ENCODE peak calls at places on chromosomes 13 and 19, in nine cellular contexts. B is CD8-positive, alpha-beta T cell; X is mammary epithelial cell; F is right lobe of liver; C is colonic mucosa; I is CD4-positive, alpha-beta T cell; K is heart right ventricle; A is esophagus squamous epithelium; T is heart left ventricle. W is an unnamed sample.

GRCh38 chr13:114235697-114236096 is 1.0 kb downstream of the CDC16 start:
- DNase-seq in C (no peak), A (no peak), K (no peak), B (no peak), X (no peak), F (no peak), I (no peak), T (no peak), W (no peak)

GRCh38 chr19:1672038-1672768 is 19.8 kb upstream of the TCF3 start:
- DNase-seq in K (peak; percentile 50), C (peak; percentile 41), A (no peak), X (no peak), F (peak; percentile 52), I (peak; percentile 46), T (no peak), B (peak; percentile 78), W (peak; percentile 75)

GRCh38 chr13:113838711-113839201 is 25.1 kb downstream of the GAS6 start:
- DNase-seq in F (peak; percentile 24), A (no peak), X (no peak), B (no peak), K (peak; percentile 24), C (no peak), I (no peak), T (no peak), W (no peak)

GRCh38 chr13:99796175-99796819 is 175.3 kb downstream of the ZIC5 start:
- DNase-seq in C (peak; percentile 38), B (no peak), A (no peak), I (no peak), X (peak; percentile 32), F (no peak), T (no peak), K (no peak), W (peak; percentile 69)

GRCh38 chr19:2145831-2146241 is 5.5 kb downstream of the AP3D1 start:
- DNase-seq in F (no peak), A (no peak), X (no peak), B (no peak), I (no peak), C (no peak), K (no peak), T (no peak), W (no peak)

GRCh38 chr13:94967183-94968039 is 255.1 kb upstream of the SOX21 start:
- DNase-seq in B (no peak), K (no peak), T (no peak), F (peak; percentile 21), C (no peak), X (no peak), A (no peak), I (no peak), W (peak; percentile 66)

GRCh38 chr13:51158923-51159322 is 47.8 kb upstream of the C13orf42 start:
- DNase-seq in C (no peak), B (no peak), T (no peak), F (no peak), A (no peak), X (no peak), I (no peak), K (no peak), W (no peak)

GRCh38 chr13:113631341-113632095 is 26.5 kb downstream of the ATP4B start:
- DNase-seq in K (no peak), C (no peak), A (no peak), B (no peak), I (no peak), F (peak; percentile 8), X (no peak), T (no peak), W (no peak)

GRCh38 chr13:32669030-32669646 is 82.9 kb downstream of the PDS5B start:
- DNase-seq in K (no peak), I (no peak), A (no peak), B (no peak), X (peak; percentile 12), T (no peak), C (no peak), F (no peak), W (peak; percentile 63)

GRCh38 chr19:55640577-55641375 is at the start of gene ZNF580:
- DNase-seq in C (peak; percentile 58), K (peak; percentile 75), F (peak; percentile 68), T (peak; percentile 73), B (peak; percentile 82), X (peak; percentile 74), A (no peak), I (peak; percentile 34), W (peak; percentile 83)

GRCh38 chr19:519449-519865 is 12.1 kb upstream of the CDC34 start:
- DNase-seq in X (no peak), I (no peak), C (no peak), F (no peak), K (no peak), B (no peak), A (no peak), T (no peak), W (no peak)

GRCh38 chr19:18939922-18940775 is 868 bp downstream of the HOMER3 start:
- DNase-seq in K (peak; percentile 39), I (no peak), C (peak; percentile 36), F (peak; percentile 50), X (peak; percentile 65), B (no peak), A (no peak), T (peak; percentile 55), W (peak; percentile 65)

GRCh38 chr13:66795636-66796035 is 434.5 kb downstream of the PCDH9 start:
- DNase-seq in F (no peak), C (no peak), X (no peak), T (no peak), I (no peak), K (no peak), B (no peak), A (no peak), W (no peak)
- TF ChIP-seq CTCF in F (no peak), C (no peak), X (no peak), T (no peak), I (no peak), K (no peak), B (no peak), A (no peak), W (no peak)

DNA sequence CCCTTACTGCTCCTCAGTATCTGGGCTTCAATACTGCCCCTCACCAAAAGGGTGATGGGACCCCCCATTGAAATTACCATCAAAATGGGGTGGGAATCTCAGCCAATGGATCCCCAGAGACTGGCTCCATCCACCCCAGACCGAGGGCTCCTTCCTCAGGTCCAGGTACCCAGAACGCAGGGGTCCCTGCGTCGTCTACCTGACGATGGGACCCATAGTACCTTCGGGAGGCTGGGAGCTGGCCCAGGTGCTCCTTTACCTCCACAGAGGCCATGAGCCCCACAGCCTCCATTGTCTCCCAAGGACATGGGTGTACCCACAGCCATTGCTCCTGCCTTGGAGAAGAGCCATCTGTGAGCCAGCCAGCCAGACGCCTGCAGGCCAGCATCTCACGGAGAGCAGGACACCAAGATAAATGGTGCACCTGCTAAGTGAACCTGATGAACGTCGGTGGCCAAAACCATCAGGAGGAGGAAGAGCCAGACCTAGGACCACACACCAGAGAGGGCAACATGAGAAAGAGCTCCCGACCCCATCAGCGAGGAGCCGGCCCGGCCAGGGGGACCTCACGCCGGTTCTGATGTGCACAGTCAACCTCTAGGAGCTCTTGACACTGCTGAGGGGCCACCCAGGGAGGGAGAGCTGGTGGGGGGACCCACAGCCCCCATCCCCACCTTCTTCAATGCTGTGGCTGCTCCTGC is 156.8 kb upstream of the SOX1 start:
- DNase-seq in K (no peak), X (no peak), T (no peak), I (no peak), A (no peak), C (no peak), B (peak; percentile 41), F (no peak), W (peak; percentile 1)
- H3K9me3 ChIP-seq in K (no peaks in the 10 kb centered on the region), X (peaks cover 47% of the 10 kb centered on the region), T (no peaks in the 10 kb centered on the region), I (no peaks in the 10 kb centered on the region), A (no peaks in the 10 kb centered on the region), C (no peaks in the 10 kb centered on the region), B (no peaks in the 10 kb centered on the region), F (no peaks in the 10 kb centered on the region), W (no peaks in the 10 kb centered on the region)

DNA sequence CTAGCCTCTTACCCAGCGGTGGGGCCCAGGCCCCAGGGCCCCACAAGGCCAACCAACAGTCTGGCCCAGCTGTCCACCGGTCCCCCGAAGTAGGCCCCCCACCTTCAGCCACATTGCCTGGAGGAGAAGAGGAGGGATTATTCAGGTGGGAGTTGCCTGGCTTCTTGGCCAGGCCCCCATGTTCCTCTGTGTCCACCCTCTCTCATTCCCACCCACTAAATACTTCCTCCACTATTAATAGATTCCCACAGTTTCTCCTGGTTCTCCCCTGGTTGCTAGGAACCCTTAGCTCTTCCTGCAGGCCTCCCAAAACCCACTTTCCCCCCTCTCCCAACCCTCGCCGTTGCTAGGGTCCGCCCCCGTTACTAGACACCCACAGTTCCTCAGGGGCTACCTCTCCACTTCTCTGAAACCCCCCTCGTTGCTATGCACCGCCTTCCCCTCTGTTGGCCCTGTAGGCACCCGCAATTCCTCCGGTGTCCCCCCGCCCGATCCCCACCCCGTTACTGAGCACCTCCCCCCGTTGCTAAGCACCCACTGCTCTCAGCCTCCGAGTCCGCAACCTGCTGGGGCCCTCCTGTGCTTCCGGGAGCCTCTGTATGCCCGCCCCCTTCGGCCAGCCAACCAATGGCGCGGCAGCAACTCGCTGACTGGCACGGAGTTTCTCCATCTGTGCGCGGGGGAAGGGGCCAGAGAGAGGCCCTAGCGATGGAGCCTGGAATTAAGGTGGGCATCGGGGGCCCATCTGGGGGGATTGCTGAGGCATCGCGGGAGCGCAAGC is 2.0 kb downstream of the COQ8B start:
- DNase-seq in A (peak; percentile 70), C (peak; percentile 97), F (peak; percentile 94), B (peak; percentile 94), T (peak; percentile 96), K (peak; percentile 94), X (peak; percentile 89), I (peak; percentile 86), W (peak; percentile 97)
- TF ChIP-seq CTCF in A (no peak), C (no peak), F (no peak), B (no peak), T (no peak), K (no peak), X (no peak), I (no peak), W (no peak)

DNA sequence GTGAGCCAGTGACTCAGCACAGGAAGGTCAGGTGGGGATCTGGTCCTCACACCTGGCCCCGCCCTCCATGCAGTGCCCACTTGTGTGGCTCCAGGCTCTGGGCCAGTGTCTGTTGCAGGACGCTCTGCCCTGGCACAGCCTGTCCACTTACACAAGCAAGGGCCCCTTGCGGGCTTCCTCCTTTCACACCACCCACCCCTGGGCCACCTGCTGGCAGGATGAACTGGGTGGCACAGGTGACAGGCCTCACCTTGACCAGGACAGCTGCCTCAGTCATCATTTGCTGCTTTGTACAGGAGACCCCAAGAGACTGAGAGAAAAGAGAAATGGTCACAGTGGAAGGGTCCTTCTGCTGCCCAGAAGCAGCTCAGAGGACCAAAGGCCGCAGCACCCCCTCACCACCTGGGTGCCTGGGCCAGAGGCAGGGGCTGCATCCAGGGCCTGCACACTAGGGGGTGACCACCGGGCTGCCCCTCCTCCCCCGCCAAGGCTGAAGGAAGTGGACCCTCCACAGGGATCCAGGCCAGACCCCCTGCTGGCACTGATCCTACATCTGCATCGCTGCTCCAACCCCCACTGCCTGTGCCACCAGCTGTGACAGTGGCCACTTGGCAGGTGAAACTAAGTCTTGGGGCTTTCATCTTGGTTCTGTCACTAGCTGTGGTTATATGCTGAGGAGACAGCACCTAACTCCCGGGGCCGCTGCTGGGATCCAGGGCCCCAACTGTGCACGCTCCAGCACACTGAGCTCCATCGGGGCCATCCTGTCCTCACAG is 110.3 kb downstream of the TUBA3C start:
- DNase-seq in X (no peak), C (no peak), K (no peak), T (no peak), I (no peak), F (no peak), A (no peak), B (peak; percentile 4), W (no peak)
- H3K9me3 ChIP-seq in X (peaks cover 47% of the 10 kb centered on the region), C (no peaks in the 10 kb centered on the region), K (peaks cover 13% of the 10 kb centered on the region), T (no peaks in the 10 kb centered on the region), I (no peaks in the 10 kb centered on the region), F (no peaks in the 10 kb centered on the region), A (peaks cover 9% of the 10 kb centered on the region), B (no peaks in the 10 kb centered on the region), W (no peaks in the 10 kb centered on the region)

W was measured in hepatocyte.